ENCODE peak calls at places on chromosomes 12 and 14, in six cellular contexts. Y is body of pancreas; Z is lower lobe of right lung; O is mammary epithelial cell; S is CD8-positive, alpha-beta T cell; A is effector memory CD4-positive, alpha-beta T cell. P is an unnamed sample. For H3K4me1, the result is how much of the 10 kb centered on the place peaks cover.

GRCh38 chr12:95633049-95633545 is 81.8 kb upstream of the USP44 start:
- DNase-seq in Y (peak), Z (peak), O (peak), S (no peak), A (no peak), P (no peak)

GRCh38 chr12:126069549-126070165 is 1004.4 kb downstream of the AACS start:
- DNase-seq in Y (peak), Z (no peak), O (peak), S (no peak), A (no peak), P (no peak)

GRCh38 chr12:14664434-14665023 is 31.9 kb downstream of the GUCY2C start:
- DNase-seq in Y (peak), Z (no peak), O (peak), S (peak), A (no peak), P (peak)

GRCh38 chr12:47705239-47705570 is 625 bp downstream of the RPAP3 start:
- DNase-seq in Y (no peak), Z (no peak), O (peak), S (no peak), A (no peak), P (no peak)

GRCh38 chr12:88756917-88757316 is 176.6 kb upstream of the KITLG start:
- DNase-seq in Y (no peak), Z (no peak), O (no peak), S (no peak), A (no peak), P (no peak)

GRCh38 chr14:74538411-74539391 is 45.1 kb downstream of the ISCA2 start:
- DNase-seq in Y (no peak), Z (no peak), O (no peak), S (no peak), A (no peak), P (no peak)

GRCh38 chr12:66059670-66060069 is 70.9 kb downstream of the LLPH start:
- DNase-seq in Y (no peak), Z (no peak), O (no peak), S (no peak), A (no peak), P (no peak)

GRCh38 chr12:46364777-46365580 is 7.6 kb downstream of the SLC38A2 start:
- DNase-seq in Y (peak), Z (no peak), O (peak), S (no peak), A (no peak), P (no peak)

GRCh38 chr12:13121568-13121967 is 18.1 kb upstream of the GSG1 start:
- DNase-seq in Y (no peak), Z (no peak), O (no peak), S (no peak), A (no peak), P (no peak)

GRCh38 chr12:96889273-96889933 is 17.7 kb upstream of the NEDD1 start:
- DNase-seq in Y (no peak), Z (no peak), O (peak), S (no peak), A (no peak), P (no peak)

GRCh38 chr12:67760586-67761275 is 112.2 kb downstream of the DYRK2 start:
- DNase-seq in Y (no peak), Z (no peak), O (no peak), S (no peak), A (no peak), P (no peak)

GRCh38 chr12:124804011-124804621 is 59.5 kb downstream of the SCARB1 start:
- DNase-seq in Y (peak), Z (peak), O (no peak), S (no peak), A (no peak), P (no peak)

GRCh38 chr12:27176765-27177164 is 67.3 kb upstream of the STK38L start:
- DNase-seq in Y (no peak), Z (no peak), O (peak), S (no peak), A (no peak), P (no peak)

GRCh38 chr14:102878970-102879460 is 43.4 kb upstream of the AMN start:
- DNase-seq in Y (no peak), Z (no peak), O (no peak), S (no peak), A (no peak), P (no peak)

GRCh38 chr14:103522028-103522581 is 525 bp downstream of the CKB start:
- DNase-seq in Y (peak), Z (peak), O (no peak), S (no peak), A (no peak), P (peak)

GRCh38 chr12:125110641-125111360 is 45.6 kb downstream of the AACS start:
- DNase-seq in Y (no peak), Z (no peak), O (no peak), S (no peak), A (no peak), P (no peak)

GRCh38 chr14:89870335-89870734 is 84.2 kb downstream of the EFCAB11 start:
- DNase-seq in Y (no peak), Z (no peak), O (peak), S (no peak), A (no peak), P (no peak)
- H3K4me3 ChIP-seq in Y (no peak), Z (no peak), O (no peak), S (no peak), A (no peak), P (no peak)

DNA sequence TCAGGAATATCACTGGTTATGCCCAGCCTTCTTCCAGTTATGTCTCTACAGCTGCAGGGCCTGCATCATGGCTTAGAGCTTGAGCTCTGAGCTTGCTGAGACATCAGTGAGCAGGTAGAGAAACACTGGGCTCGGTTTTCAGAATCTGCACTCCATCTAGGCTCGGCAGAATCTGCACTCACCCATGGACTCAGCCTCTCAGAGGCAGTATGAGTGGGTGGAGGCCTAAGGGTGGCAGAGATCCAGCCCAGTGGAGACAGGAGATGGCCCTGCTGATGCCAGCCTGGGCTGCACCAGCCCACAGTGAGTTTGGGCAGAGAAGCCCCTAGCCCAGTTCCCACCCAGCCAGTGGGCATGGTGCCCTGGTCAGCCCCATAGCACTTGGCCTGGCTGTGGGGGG is 12.8 kb downstream of the KRT80 start:
- DNase-seq in Y (no peak), Z (no peak), O (no peak), S (no peak), A (no peak), P (no peak)
- H3K27ac ChIP-seq in Y (no peak), Z (no peak), O (no peak), S (no peak), A (no peak), P (no peak)

DNA sequence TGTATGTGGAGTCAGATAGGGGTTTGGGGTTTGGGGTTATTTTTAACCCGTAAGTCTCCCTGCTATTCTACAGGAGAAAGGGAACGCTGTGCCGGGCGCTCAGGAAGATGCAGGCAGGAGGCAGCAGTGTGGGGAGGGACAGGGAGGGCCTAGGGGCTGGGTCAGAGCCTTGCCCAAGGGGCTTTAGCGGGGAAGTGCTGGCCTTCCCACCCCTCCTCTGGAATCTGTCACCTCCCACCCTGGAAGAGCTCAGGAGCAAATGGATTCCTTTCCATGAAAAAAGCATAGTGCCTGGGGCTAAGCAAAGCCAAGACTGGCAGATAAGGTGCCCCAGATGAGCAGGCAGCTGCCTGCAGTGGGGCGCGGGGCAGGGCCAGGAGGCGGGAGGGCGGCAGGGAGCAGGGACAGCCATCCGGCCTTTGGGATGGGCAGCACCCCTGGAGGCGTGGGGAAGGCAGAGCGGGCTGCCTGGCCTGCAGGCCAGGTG is 7.3 kb upstream of the INF2 start:
- DNase-seq in Y (peak), Z (peak), O (no peak), S (no peak), A (no peak), P (no peak)
- H3K4me1 ChIP-seq in Y (under half), Z (half or more), O (half or more), S (under half), A (under half), P (under half)

GRCh38 chr12:69350002-69350626 is 1.9 kb downstream of the LYZ start:
- DNase-seq in Y (no peak), Z (no peak), O (no peak), S (no peak), A (no peak), P (no peak)
- H3K4me3 ChIP-seq in Y (no peak), Z (peak), O (no peak), S (no peak), A (no peak), P (no peak)

GRCh38 chr12:94262228-94263010 is 114.0 kb downstream of the PLXNC1 start:
- DNase-seq in Y (peak), Z (peak), O (peak), S (peak), A (peak), P (peak)
- H3K27ac ChIP-seq in Y (peak), Z (peak), O (no peak), S (peak), A (peak), P (peak)